ENCODE peak calls at places on chromosomes 1 and 21, in four cellular contexts. G is non-pigmented ciliary epithelial cell; Z is PC-3; L is activated CD4-positive, CD25-positive, alpha-beta regulatory T cell treated with anti-CD3 and anti-CD28 coated beads, Interleukin-2, amount 50 U/mL, for 16 hours. S is an unnamed sample.

GRCh38 chr1:39385067-39385988 is 106.1 kb upstream of the BMP8A start:
- DNase-seq in L (no peak), G (no peak), Z (no peak), S (no peak)

GRCh38 chr1:7281821-7282220 is 489.3 kb upstream of the VAMP3 start:
- DNase-seq in Z (no peak), G (no peak), L (no peak), S (no peak)

GRCh38 chr1:25657121-25657521 is 40.5 kb downstream of the MAN1C1 start:
- DNase-seq in L (no peak), G (no peak), Z (no peak), S (no peak)

GRCh38 chr21:45629046-45629981 is 14.2 kb upstream of the PCBP3 start:
- DNase-seq in Z (no peak), L (no peak), G (no peak), S (no peak)

GRCh38 chr1:194709439-194709838 is 1523.0 kb upstream of the B3GALT2 start:
- DNase-seq in L (no peak), Z (no peak), G (no peak), S (no peak)

GRCh38 chr1:88802404-88802803 is 89.0 kb downstream of the GTF2B start:
- DNase-seq in G (peak), L (no peak), Z (no peak), S (no peak)

GRCh38 chr21:27464643-27465042 is 497.8 kb upstream of the ADAMTS5 start:
- DNase-seq in L (no peak), Z (peak), G (no peak), S (no peak)

GRCh38 chr1:25954371-25954938 is 43.4 kb downstream of the PAFAH2 start:
- DNase-seq in Z (no peak), G (no peak), L (no peak), S (no peak)

GRCh38 chr1:201691716-201692115 is 137.2 kb upstream of the IPO9 start:
- DNase-seq in L (no peak), G (no peak), Z (no peak), S (no peak)

GRCh38 chr1:91777196-91777595 is 108.8 kb downstream of the TGFBR3 start:
- DNase-seq in G (no peak), L (no peak), Z (no peak), S (no peak)

GRCh38 chr1:175887981-175888428 is 144.6 kb upstream of the TNR start:
- DNase-seq in L (no peak), G (peak), Z (peak), S (no peak)

GRCh38 chr1:156693858-156694562 is 11.4 kb downstream of the CRABP2 start:
- DNase-seq in Z (peak), G (no peak), L (no peak), S (no peak)

GRCh38 chr21:45507888-45508508 is 34.2 kb downstream of the SLC19A1 start:
- DNase-seq in Z (no peak), L (no peak), G (no peak), S (no peak)

GRCh38 chr1:51329443-51330325 is 678 bp downstream of the TTC39A start:
- DNase-seq in G (no peak), L (no peak), Z (peak), S (no peak)